ENCODE peak calls at places on chromosome 11, in eight cellular contexts. A, P, N, W, R, Q, T and C are unnamed samples.

GRCh38 chr11:134949716-134950115 is 537.7 kb upstream of the B3GAT1 start:
- DNase-seq in A (no peak), P (no peak), N (no peak), W (no peak), R (no peak), Q (no peak), T (no peak), C (no peak)

GRCh38 chr11:76770642-76771445 is 12.3 kb upstream of the TSKU start:
- DNase-seq in A (no peak), P (no peak), N (peak), W (no peak), R (peak), Q (no peak), T (peak), C (no peak)

GRCh38 chr11:11580012-11580411 is 41.8 kb downstream of the GALNT18 start:
- DNase-seq in A (no peak), P (no peak), N (no peak), W (no peak), R (no peak), Q (no peak), T (no peak), C (no peak)

GRCh38 chr11:106495046-106495445 is 417.6 kb downstream of the AASDHPPT start:
- DNase-seq in A (no peak), P (no peak), N (no peak), W (no peak), R (no peak), Q (no peak), T (no peak), C (peak)

GRCh38 chr11:70191495-70192140 is 11.5 kb upstream of the FADD start:
- DNase-seq in A (peak), P (no peak), N (peak), W (peak), R (peak), Q (peak), T (peak), C (no peak)

GRCh38 chr11:35235944-35236666 is 97.1 kb downstream of the CD44 start:
- DNase-seq in A (no peak), P (no peak), N (peak), W (no peak), R (no peak), Q (peak), T (no peak), C (peak)

GRCh38 chr11:99325807-99326206 is 305.1 kb downstream of the CNTN5 start:
- DNase-seq in A (no peak), P (no peak), N (peak), W (no peak), R (no peak), Q (no peak), T (no peak), C (peak)

GRCh38 chr11:34754171-34754823 is 133.4 kb downstream of the EHF start:
- DNase-seq in A (no peak), P (no peak), N (no peak), W (no peak), R (no peak), Q (no peak), T (no peak), C (peak)

GRCh38 chr11:16966633-16967346 is 47.4 kb downstream of the PLEKHA7 start:
- DNase-seq in A (no peak), P (no peak), N (no peak), W (no peak), R (no peak), Q (no peak), T (no peak), C (no peak)

GRCh38 chr11:133516845-133517244 is 15.5 kb downstream of the OPCML start:
- DNase-seq in A (no peak), P (no peak), N (no peak), W (no peak), R (no peak), Q (no peak), T (no peak), C (no peak)

GRCh38 chr11:132202621-132203020 is 832.2 kb downstream of the NTM start:
- DNase-seq in A (no peak), P (no peak), N (no peak), W (no peak), R (no peak), Q (no peak), T (no peak), C (no peak)

GRCh38 chr11:19234428-19234827 is 6.3 kb downstream of the E2F8 start:
- DNase-seq in A (no peak), P (no peak), N (no peak), W (no peak), R (no peak), Q (no peak), T (no peak), C (no peak)

GRCh38 chr11:63756919-63757761 is 11.4 kb downstream of the ZFTA start:
- DNase-seq in A (no peak), P (no peak), N (no peak), W (no peak), R (no peak), Q (no peak), T (no peak), C (no peak)

GRCh38 chr11:32817181-32817842 is 12.4 kb upstream of the PRRG4 start:
- DNase-seq in A (no peak), P (no peak), N (no peak), W (no peak), R (no peak), Q (no peak), T (no peak), C (no peak)

GRCh38 chr11:1349074-1349931 is 39.9 kb upstream of the TOLLIP start:
- DNase-seq in A (no peak), P (no peak), N (no peak), W (no peak), R (no peak), Q (no peak), T (peak), C (no peak)

GRCh38 chr11:22521226-22521625 is 104.4 kb downstream of the FANCF start:
- DNase-seq in A (no peak), P (no peak), N (no peak), W (no peak), R (no peak), Q (no peak), T (no peak), C (peak)

GRCh38 chr11:9030601-9031000 is 26.8 kb upstream of the NRIP3 start:
- DNase-seq in A (no peak), P (no peak), N (no peak), W (no peak), R (no peak), Q (no peak), T (no peak), C (no peak)

GRCh38 chr11:65713212-65713969 is 1.3 kb downstream of the KAT5 start:
- DNase-seq in A (no peak), P (no peak), N (no peak), W (no peak), R (no peak), Q (no peak), T (no peak), C (no peak)

GRCh38 chr11:66848671-66849500 is 5.6 kb downstream of the RCE1 start:
- DNase-seq in A (no peak), P (no peak), N (no peak), W (no peak), R (no peak), Q (no peak), T (peak), C (no peak)

GRCh38 chr11:32307449-32307848 is 127.9 kb downstream of the WT1 start:
- DNase-seq in A (no peak), P (no peak), N (no peak), W (no peak), R (no peak), Q (no peak), T (no peak), C (no peak)

GRCh38 chr11:46838501-46838900 is 7.6 kb downstream of the CKAP5 start:
- DNase-seq in A (no peak), P (no peak), N (no peak), W (no peak), R (no peak), Q (no peak), T (no peak), C (no peak)

GRCh38 chr11:1167751-1168231 is 10.0 kb downstream of the MUC5AC start:
- DNase-seq in A (no peak), P (no peak), N (no peak), W (peak), R (no peak), Q (no peak), T (no peak), C (no peak)

GRCh38 chr11:130527648-130528300 is 79.3 kb downstream of the ADAMTS15 start:
- DNase-seq in A (peak), P (no peak), N (no peak), W (no peak), R (no peak), Q (no peak), T (no peak), C (no peak)

GRCh38 chr11:102384419-102385052 is 37.5 kb downstream of the BIRC2 start:
- DNase-seq in A (peak), P (no peak), N (no peak), W (no peak), R (peak), Q (no peak), T (no peak), C (no peak)

GRCh38 chr11:115736146-115736545 is 231.9 kb upstream of the CADM1 start:
- DNase-seq in A (no peak), P (no peak), N (no peak), W (no peak), R (no peak), Q (no peak), T (no peak), C (no peak)

GRCh38 chr11:131099013-131099412 is 182.7 kb upstream of the SNX19 start:
- DNase-seq in A (no peak), P (no peak), N (no peak), W (no peak), R (no peak), Q (no peak), T (no peak), C (peak)

GRCh38 chr11:414333-414857 is 404 bp downstream of the SIGIRR start:
- DNase-seq in A (no peak), P (no peak), N (no peak), W (peak), R (no peak), Q (no peak), T (peak), C (no peak)

GRCh38 chr11:43810929-43811596 is 69.6 kb upstream of the ALKBH3 start:
- DNase-seq in A (no peak), P (no peak), N (no peak), W (no peak), R (no peak), Q (no peak), T (no peak), C (no peak)

DNA sequence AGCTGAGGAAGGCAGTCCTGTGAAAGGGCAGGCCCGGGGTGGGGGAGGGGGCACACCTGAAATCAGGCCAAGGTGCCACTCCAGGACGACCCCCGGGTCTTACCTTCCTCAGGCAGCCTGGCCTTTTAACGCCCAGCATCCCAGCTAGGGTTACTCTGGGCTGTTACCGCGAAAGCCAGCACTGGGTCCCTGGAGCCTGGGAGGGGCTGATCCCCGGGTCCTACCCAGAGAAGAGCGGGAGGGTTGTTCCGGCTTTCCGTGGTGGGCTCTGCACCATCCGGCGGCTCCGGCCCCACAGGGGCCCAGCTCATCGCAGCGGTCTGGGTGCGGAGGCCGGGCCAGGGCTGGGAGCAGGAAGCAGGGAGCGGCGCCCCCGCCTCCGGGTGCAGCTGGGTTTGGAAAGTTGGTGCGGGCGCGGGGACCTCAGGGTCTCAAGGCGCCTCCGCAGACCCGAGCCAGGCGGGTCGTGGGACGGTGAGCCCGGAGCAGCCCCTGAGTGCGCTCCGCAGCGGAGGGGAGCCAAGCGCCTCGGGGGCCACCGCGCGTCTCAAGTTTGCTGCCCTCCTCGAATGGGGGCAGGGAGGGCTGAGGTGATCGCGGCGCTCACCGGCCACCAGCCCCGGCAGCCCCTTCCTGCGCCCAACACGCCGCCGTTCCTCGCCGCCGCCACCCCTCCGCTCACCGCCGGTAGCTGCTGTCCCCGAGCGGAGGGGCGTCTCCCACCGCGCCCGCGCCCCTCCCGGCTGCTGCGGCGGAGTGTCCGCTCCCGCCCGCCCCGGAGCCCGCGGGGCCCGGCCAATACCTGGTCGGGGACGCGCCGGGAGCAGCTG is 831 bp downstream of the CHST1 start:
- DNase-seq in A (no peak), P (no peak), N (no peak), W (peak), R (no peak), Q (no peak), T (no peak), C (no peak)
- H3K27ac ChIP-seq in A (peak), P (peak), N (peak), W (no peak), R (no peak), Q (no peak), T (peak), C (no peak)

GRCh38 chr11:14645247-14645912 is 1.8 kb downstream of the PDE3B start:
- DNase-seq in A (peak), P (no peak), N (peak), W (no peak), R (no peak), Q (no peak), T (no peak), C (no peak)

GRCh38 chr11:14642873-14643696 is 519 bp upstream of the PDE3B start:
- DNase-seq in A (no peak), P (no peak), N (no peak), W (peak), R (no peak), Q (no peak), T (no peak), C (no peak)

GRCh38 chr11:14644396-14645246 is 1.0 kb downstream of the PDE3B start:
- DNase-seq in A (peak), P (no peak), N (peak), W (no peak), R (no peak), Q (no peak), T (peak), C (no peak)

GRCh38 chr11:14642453-14642852 is 1.2 kb upstream of the PDE3B start:
- DNase-seq in A (no peak), P (no peak), N (no peak), W (no peak), R (no peak), Q (no peak), T (no peak), C (no peak)

GRCh38 chr11:14643697-14644395 is at the start of gene PDE3B:
- DNase-seq in A (peak), P (no peak), N (peak), W (peak), R (peak), Q (peak), T (peak), C (no peak)
- H3K27ac ChIP-seq in A (peak), P (peak), N (peak), W (peak), R (no peak), Q (peak), T (no peak), C (no peak)

DNA sequence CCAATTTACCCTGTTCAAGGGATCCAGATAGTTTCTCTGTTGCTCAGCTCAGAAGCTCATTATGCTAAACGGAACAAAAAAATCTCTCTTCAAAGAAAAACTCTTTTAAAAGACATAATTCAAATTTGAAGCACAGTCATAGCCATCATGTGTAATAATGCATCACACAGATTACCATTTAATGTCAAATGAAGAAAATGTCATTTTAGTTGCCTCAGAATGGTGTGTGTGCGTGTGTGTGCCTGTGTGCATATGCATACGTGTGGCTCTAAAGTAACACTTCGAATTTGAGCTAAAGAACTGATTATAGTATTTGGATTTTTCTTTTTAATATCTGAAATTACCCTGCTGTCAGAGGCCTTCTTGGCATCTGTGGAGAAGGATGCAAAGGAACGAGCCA is 9.9 kb downstream of the TTC12 start:
- DNase-seq in A (no peak), P (no peak), N (no peak), W (no peak), R (no peak), Q (no peak), T (no peak), C (no peak)
- H3K27ac ChIP-seq in A (no peak), P (no peak), N (no peak), W (no peak), R (no peak), Q (no peak), T (no peak), C (no peak)

GRCh38 chr11:31295308-31295707 is 74.2 kb downstream of the DCDC1 start:
- DNase-seq in A (no peak), P (no peak), N (no peak), W (no peak), R (no peak), Q (no peak), T (no peak), C (no peak)
- H3K27ac ChIP-seq in A (no peak), P (no peak), N (no peak), W (no peak), R (no peak), Q (no peak), T (no peak), C (no peak)

DNA sequence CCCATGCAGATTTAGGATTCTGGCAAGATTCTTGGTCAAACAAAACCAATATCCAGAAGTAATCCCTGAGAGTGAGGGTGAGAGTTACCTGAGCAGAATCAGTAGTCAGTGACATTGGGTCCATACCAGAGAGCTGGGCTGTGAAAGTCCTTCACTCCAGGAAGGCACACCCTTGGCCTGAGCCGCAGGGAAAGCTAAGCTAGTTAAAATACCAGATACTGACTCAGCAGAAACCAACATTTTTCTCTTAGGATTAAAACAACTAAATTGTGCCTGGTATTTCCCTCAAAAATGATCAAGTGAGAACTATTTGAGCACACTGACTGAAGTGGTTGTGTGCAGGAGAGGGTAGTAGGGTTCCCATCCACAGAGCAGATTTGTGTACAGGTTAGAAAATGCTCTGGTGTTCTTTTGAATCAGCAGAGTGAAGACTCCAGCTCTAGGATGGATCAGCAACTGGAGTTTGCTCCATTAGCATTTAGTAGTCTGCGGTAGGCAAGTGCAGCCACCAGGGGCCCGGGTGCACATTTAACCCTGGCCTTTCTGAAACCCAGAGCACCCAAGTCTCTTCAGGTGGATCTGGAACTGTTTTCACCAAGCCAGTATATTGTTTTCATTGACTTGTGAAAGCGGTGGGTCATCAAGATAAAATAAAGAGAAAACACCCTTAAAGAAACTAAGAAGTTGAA is 100.7 kb upstream of the CLPB start:
- DNase-seq in A (no peak), P (no peak), N (no peak), W (no peak), R (no peak), Q (no peak), T (no peak), C (no peak)
- H3K27ac ChIP-seq in A (no peak), P (no peak), N (no peak), W (no peak), R (no peak), Q (no peak), T (no peak), C (no peak)

GRCh38 chr11:68545796-68546195 is 85.2 kb downstream of the PPP6R3 start:
- DNase-seq in A (no peak), P (no peak), N (no peak), W (no peak), R (no peak), Q (no peak), T (no peak), C (no peak)
- H3K27ac ChIP-seq in A (no peak), P (peak), N (no peak), W (no peak), R (no peak), Q (no peak), T (peak), C (no peak)

GRCh38 chr11:62025429-62026105 is 58.1 kb upstream of the FTH1 start:
- DNase-seq in A (peak), P (peak), N (peak), W (peak), R (peak), Q (peak), T (peak), C (peak)

GRCh38 chr11:62030071-62030684 is 62.7 kb upstream of the FTH1 start:
- DNase-seq in A (no peak), P (no peak), N (no peak), W (no peak), R (no peak), Q (no peak), T (no peak), C (no peak)

GRCh38 chr11:62024975-62025374 is 57.5 kb upstream of the FTH1 start:
- DNase-seq in A (no peak), P (no peak), N (no peak), W (no peak), R (no peak), Q (no peak), T (no peak), C (no peak)

GRCh38 chr11:62026739-62027138 is 59.3 kb upstream of the FTH1 start:
- DNase-seq in A (no peak), P (no peak), N (no peak), W (no peak), R (no peak), Q (no peak), T (no peak), C (no peak)
- H3K27ac ChIP-seq in A (no peak), P (peak), N (peak), W (no peak), R (no peak), Q (peak), T (no peak), C (no peak)